ENCODE peak calls at places on chromosomes 2 and 18, in nine cellular contexts. J is stimulated activated CD8-positive, alpha-beta memory T cell treated with anti-CD3 and anti-CD28 coated beads, Interleukin-15, amount 100 ng/mL, for 24 hours; X is HTR-8/SVneo; E is endothelial cell; U is RCC 7860; V is NCI-H1436; M is stimulated activated CD4-positive, alpha-beta T cell treated with anti-CD3 and anti-CD28 coated beads, Interleukin-15, amount 100 ng/mL, for 1 hour; Z is A549; T is right atrium auricular region. K is an unnamed sample.

GRCh38 chr2:139744273-139744672 is 964.1 kb upstream of the NXPH2 start:
- DNase-seq in M (no peak), J (no peak), E (no peak), X (no peak), U (no peak), Z (no peak), T (no peak), V (no peak), K (no peak)

GRCh38 chr2:65436825-65437221 is 4.4 kb upstream of the SPRED2 start:
- DNase-seq in E (no peak), Z (no peak), V (no peak), J (no peak), T (no peak), M (no peak), X (no peak), U (no peak), K (peak)

GRCh38 chr2:73172963-73173362 is 29.4 kb upstream of the NOTO start:
- DNase-seq in Z (no peak), V (no peak), M (no peak), J (no peak), T (no peak), X (no peak), U (no peak), E (no peak), K (no peak)

GRCh38 chr2:174577967-174578589 is 19.5 kb downstream of the WIPF1 start:
- DNase-seq in J (no peak), U (peak), V (no peak), T (no peak), E (peak), Z (no peak), M (no peak), X (peak), K (peak)

GRCh38 chr2:151198646-151199045 is 63.0 kb downstream of the RBM43 start:
- DNase-seq in E (no peak), X (no peak), Z (no peak), T (no peak), U (no peak), V (no peak), M (no peak), J (no peak), K (no peak)

GRCh38 chr18:12777543-12777942 is 74.7 kb downstream of the PSMG2 start:
- DNase-seq in M (no peak), U (no peak), E (peak), Z (no peak), X (no peak), V (no peak), J (no peak), T (peak), K (no peak)

GRCh38 chr2:71605173-71605641 is 151.8 kb downstream of the DYSF start:
- DNase-seq in U (no peak), M (no peak), X (no peak), J (no peak), V (no peak), T (peak), Z (no peak), E (peak), K (no peak)

GRCh38 chr2:88159955-88160415 is 10.2 kb upstream of the THNSL2 start:
- DNase-seq in U (peak), T (no peak), V (peak), E (peak), Z (peak), J (no peak), M (peak), X (peak), K (peak)

GRCh38 chr2:114049826-114050225 is 159.9 kb downstream of the ACTR3 start:
- DNase-seq in U (no peak), T (no peak), J (no peak), V (no peak), E (no peak), Z (no peak), M (no peak), X (no peak), K (no peak)

GRCh38 chr2:3667151-3667631 is 9.2 kb downstream of the ALLC start:
- DNase-seq in M (no peak), Z (no peak), T (no peak), U (no peak), E (no peak), J (no peak), X (no peak), V (no peak), K (no peak)

GRCh38 chr2:166373951-166374350 is 1.8 kb downstream of the SCN9A start:
- DNase-seq in M (no peak), E (no peak), Z (peak), J (no peak), T (no peak), U (peak), X (peak), V (peak), K (peak)

K was measured in kidney glomerular epithelial cell.